ENCODE peak calls at places on chromosomes 6 and 20, in five cellular contexts. K, R, T, L and N are unnamed samples.

GRCh38 chr6:5085638-5086293 is 625 bp downstream of the PPP1R3G start:
- DNase-seq in T (peak), L (peak), K (peak), R (no peak), N (peak)

GRCh38 chr6:90993771-90994170 is 406.9 kb upstream of the MAP3K7 start:
- DNase-seq in K (peak), R (no peak), L (no peak), T (no peak), N (no peak)

GRCh38 chr6:118187568-118188164 is 280.6 kb downstream of the SLC35F1 start:
- DNase-seq in L (no peak), T (no peak), K (peak), R (no peak), N (no peak)

GRCh38 chr6:52263709-52264320 is 19.5 kb upstream of the IL17F start:
- DNase-seq in T (peak), K (no peak), R (peak), L (peak), N (peak)

GRCh38 chr6:107082045-107082444 is 33.3 kb downstream of the BEND3 start:
- DNase-seq in T (no peak), K (no peak), R (no peak), L (no peak), N (no peak)

GRCh38 chr6:22149501-22150490 is 147.0 kb downstream of the PRL start:
- DNase-seq in K (peak), T (no peak), L (no peak), R (no peak), N (no peak)

GRCh38 chr20:50625986-50626677 is 65.2 kb downstream of the RIPOR3 start:
- DNase-seq in K (no peak), L (peak), T (peak), R (peak), N (no peak)

GRCh38 chr6:89209457-89209856 is 7.7 kb downstream of the GABRR1 start:
- DNase-seq in R (no peak), T (no peak), K (no peak), L (no peak), N (no peak)

GRCh38 chr6:143750945-143751344 is 73.2 kb downstream of the PHACTR2 start:
- DNase-seq in T (no peak), L (no peak), R (no peak), K (no peak), N (no peak)

GRCh38 chr6:112595841-112596240 is 248.7 kb downstream of the RFPL4B start:
- DNase-seq in R (no peak), L (no peak), K (peak), T (no peak), N (no peak)

GRCh38 chr6:37260063-37260843 is 2.3 kb upstream of the TMEM217 start:
- DNase-seq in R (no peak), K (no peak), L (no peak), T (no peak), N (peak)

GRCh38 chr20:60453847-60454246 is 495.6 kb downstream of the CDH26 start:
- DNase-seq in K (no peak), L (no peak), R (peak), T (no peak), N (no peak)

GRCh38 chr6:1436334-1437306 is 47.2 kb downstream of the FOXF2 start:
- DNase-seq in T (no peak), R (peak), K (peak), L (no peak), N (peak)

GRCh38 chr6:105831321-105831720 is 254.8 kb upstream of the PRDM1 start:
- DNase-seq in K (no peak), R (peak), T (no peak), L (no peak), N (no peak)

GRCh38 chr6:157898640-157899039 is 75.6 kb downstream of the SNX9 start:
- DNase-seq in R (no peak), K (no peak), L (no peak), T (no peak), N (no peak)

GRCh38 chr20:47676219-47676721 is 109.0 kb downstream of the SULF2 start:
- DNase-seq in K (no peak), T (no peak), L (no peak), R (no peak), N (no peak)

GRCh38 chr6:137677714-137678113 is 183.5 kb upstream of the OLIG3 start:
- DNase-seq in L (peak), R (no peak), K (no peak), T (no peak), N (no peak)

GRCh38 chr6:31763617-31763940 is 1.1 kb downstream of the SAPCD1 start:
- DNase-seq in K (peak), L (no peak), R (no peak), T (no peak), N (no peak)

GRCh38 chr20:2256132-2256531 is 39.7 kb upstream of the TGM3 start:
- DNase-seq in T (no peak), R (no peak), K (no peak), L (no peak), N (no peak)
- TF ChIP-seq CTCF in T (no peak), R (no peak), K (no peak), L (no peak), N (no peak)

DNA sequence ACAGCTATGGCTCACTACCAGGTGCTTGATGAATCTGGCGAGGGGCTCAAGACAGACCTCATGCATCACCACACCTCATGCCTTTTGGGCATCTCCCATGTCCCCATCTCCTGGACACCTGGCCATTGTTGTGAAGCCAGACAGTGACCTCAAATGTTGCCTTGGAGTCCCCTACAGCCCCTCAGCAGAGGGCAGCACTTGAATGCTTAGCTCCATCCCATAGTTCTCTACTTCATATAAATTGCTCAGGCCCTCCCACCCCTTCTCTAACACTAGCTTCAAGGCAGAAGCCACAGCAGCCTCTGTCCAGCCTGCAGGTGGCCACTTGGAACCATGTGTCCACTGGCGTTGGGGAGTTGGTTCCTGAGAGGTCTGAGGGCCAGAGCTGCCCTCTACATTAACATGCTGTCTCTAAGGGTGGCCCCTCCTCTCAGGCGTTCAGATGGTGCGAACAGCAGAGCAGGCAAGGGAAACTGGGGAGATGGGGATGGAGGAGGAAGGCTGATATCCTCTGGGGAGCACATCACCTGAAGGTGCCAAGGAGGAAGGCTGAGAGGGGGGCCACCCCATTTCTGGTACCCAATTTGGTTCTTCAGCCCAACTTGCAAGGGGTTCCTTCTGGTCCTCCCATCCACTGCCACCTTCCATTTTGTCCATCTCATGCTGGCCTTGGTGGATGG is 31.3 kb downstream of the MOCS1 start:
- DNase-seq in L (no peak), T (no peak), R (no peak), K (no peak), N (no peak)
- TF ChIP-seq CTCF in L (no peak), T (peak), R (peak), K (no peak), N (no peak)

GRCh38 chr20:17849901-17850673 is 118.5 kb downstream of the SNX5 start:
- DNase-seq in T (peak), K (peak), R (no peak), L (peak), N (no peak)

GRCh38 chr20:17848649-17849048 is 119.9 kb downstream of the SNX5 start:
- DNase-seq in R (peak), K (no peak), T (no peak), L (no peak), N (no peak)

GRCh38 chr20:17845701-17846475 is 122.7 kb downstream of the SNX5 start:
- DNase-seq in T (peak), R (no peak), K (peak), L (no peak), N (no peak)

GRCh38 chr20:17849111-17849900 is 119.3 kb downstream of the SNX5 start:
- DNase-seq in K (no peak), R (no peak), T (no peak), L (no peak), N (no peak)

GRCh38 chr20:17848249-17848648 is 120.3 kb downstream of the SNX5 start:
- DNase-seq in T (no peak), K (no peak), R (peak), L (no peak), N (no peak)
- TF ChIP-seq CTCF in T (no peak), K (no peak), R (no peak), L (no peak), N (no peak)

GRCh38 chr6:33824461-33825154 is 20.8 kb upstream of the MLN start:
- DNase-seq in L (no peak), K (no peak), T (no peak), R (no peak), N (no peak)

GRCh38 chr6:33823806-33824205 is 20.0 kb upstream of the MLN start:
- DNase-seq in K (no peak), T (no peak), L (no peak), R (no peak), N (no peak)

GRCh38 chr6:33820784-33821183 is 17.0 kb upstream of the MLN start:
- DNase-seq in K (no peak), T (no peak), L (no peak), R (no peak), N (no peak)

GRCh38 chr6:33820243-33820642 is 16.4 kb upstream of the MLN start:
- DNase-seq in R (no peak), T (no peak), L (no peak), K (no peak), N (no peak)

DNA sequence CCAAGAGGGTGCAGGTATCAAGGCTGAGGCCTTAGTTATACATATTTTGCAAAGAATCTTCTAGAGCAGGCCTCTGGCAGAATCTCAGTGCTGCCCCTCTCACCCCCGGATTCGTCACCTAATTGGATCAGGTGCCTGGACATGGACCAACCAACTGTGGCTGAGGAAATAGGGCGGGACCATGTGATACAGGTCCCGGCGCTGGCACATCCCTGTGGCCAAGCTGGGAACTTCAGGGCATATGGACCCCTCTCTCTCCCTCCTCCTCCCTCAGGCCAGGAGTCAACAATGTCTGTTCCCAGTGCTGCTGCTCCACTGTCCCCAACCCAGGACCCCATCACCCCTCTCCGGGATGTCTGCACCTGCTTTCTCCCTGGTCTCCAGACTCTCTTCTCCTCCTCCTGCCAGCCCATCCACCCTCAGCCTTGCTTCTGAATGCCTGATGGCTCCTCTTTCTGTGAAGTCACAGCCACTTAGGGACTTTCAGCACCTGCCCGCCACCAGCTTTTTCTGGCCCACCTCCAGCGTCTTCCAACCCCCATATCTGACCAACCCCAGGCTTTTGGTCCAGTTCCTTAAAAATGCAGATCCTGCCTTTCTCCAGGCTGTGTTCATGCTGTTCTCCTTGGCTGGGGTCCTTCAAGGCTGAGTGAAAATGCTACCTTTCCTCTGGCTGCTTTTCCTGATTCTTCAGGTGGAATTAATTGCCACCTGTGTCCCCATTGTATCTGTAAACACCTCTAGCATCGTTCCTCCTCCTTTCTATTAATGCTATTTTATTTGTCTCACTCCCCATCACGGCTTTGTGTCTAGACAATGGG is 19.0 kb upstream of the MLN start:
- DNase-seq in K (no peak), L (no peak), T (no peak), R (peak), N (no peak)
- TF ChIP-seq CTCF in K (peak), L (no peak), T (no peak), R (peak), N (no peak)

GRCh38 chr20:10532351-10532750 is 97.2 kb downstream of the SLX4IP start:
- DNase-seq in K (no peak), R (no peak), T (no peak), L (no peak), N (no peak)
- TF ChIP-seq CTCF in K (no peak), R (no peak), T (no peak), L (no peak), N (no peak)

DNA sequence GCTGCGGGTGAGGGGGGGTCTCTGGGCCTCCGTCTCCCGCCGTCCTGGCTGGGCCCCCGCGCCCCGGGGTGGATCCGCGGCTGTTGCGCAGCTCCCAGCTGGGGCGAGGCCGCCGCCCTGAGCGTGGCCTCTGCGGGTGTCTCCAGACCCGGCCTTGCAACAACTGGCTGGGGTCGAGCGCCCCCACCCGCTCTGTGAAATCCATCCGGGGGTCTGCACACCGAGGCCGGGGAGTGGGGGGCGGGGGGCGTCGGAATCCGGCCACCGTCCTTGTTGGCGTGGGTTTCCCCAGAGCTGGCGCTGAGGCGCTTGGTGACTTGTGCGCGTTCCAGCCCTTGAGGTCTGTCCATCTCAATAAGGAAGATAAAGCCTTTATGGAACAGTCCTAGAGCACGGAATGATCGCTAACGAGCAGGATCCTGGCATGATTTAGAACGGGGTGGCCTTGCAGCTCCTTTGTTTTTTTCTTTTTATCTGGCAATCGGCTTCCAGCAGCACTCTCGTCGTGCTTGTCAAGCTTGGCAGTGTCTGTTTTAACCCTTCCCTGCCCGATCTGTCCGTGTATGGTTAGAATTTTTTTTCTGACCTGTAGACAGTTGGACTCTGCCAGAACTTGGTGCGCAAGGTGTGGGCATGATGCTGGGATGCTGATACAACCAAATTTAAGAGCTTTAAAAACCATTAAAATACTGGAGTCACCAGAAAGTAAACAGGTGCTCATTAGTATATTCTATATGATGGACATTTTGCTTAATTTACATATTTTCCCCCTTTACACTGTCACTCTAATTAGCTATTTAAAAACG is 675 bp downstream of the DSTN start:
- DNase-seq in R (peak), L (peak), T (peak), K (no peak), N (peak)
- TF ChIP-seq CTCF in R (peak), L (no peak), T (no peak), K (no peak), N (peak)